ENCODE peak calls at places on chromosomes 3 and 15, in six cellular contexts. Y is GM12878, V is prostate gland, S is IMR-90, G is H1, K is sigmoid colon. Q is an unnamed sample. For H3K4me1, the result is how much of the 10 kb centered on the place peaks cover.

GRCh38 chr3:185470323-185470722 is 28.5 kb downstream of the TMEM41A start:
- DNase-seq in Y (no peak), V (no peak), S (no peak), G (no peak), K (no peak), Q (no peak)

GRCh38 chr3:96803860-96804259 is 10.5 kb upstream of the EPHA6 start:
- DNase-seq in Y (no peak), V (no peak), S (no peak), G (no peak), K (no peak), Q (no peak)

GRCh38 chr3:94704467-94704866 is 641.6 kb downstream of the NSUN3 start:
- DNase-seq in Y (no peak), V (no peak), S (no peak), G (no peak), K (no peak), Q (no peak)

GRCh38 chr3:194632211-194632982 is 822 bp downstream of the TMEM44 start:
- DNase-seq in Y (no peak), V (no peak), S (peak), G (no peak), K (peak), Q (no peak)

GRCh38 chr3:107598926-107599754 is 76.4 kb downstream of the BBX start:
- DNase-seq in Y (peak), V (peak), S (peak), G (peak), K (peak), Q (no peak)

GRCh38 chr3:55641914-55642313 is 154.8 kb upstream of the WNT5A start:
- DNase-seq in Y (no peak), V (no peak), S (no peak), G (no peak), K (no peak), Q (no peak)

GRCh38 chr3:37712918-37713819 is 148.5 kb upstream of the CTDSPL start:
- DNase-seq in Y (no peak), V (no peak), S (peak), G (no peak), K (no peak), Q (no peak)

GRCh38 chr3:130731817-130732216 is 14.8 kb downstream of the PIK3R4 start:
- DNase-seq in Y (no peak), V (no peak), S (no peak), G (no peak), K (no peak), Q (no peak)

GRCh38 chr3:146889616-146890015 is 284.5 kb upstream of the PLSCR5 start:
- DNase-seq in Y (no peak), V (no peak), S (no peak), G (no peak), K (no peak), Q (no peak)

GRCh38 chr3:106759686-106760085 is 617.6 kb upstream of the CCDC54 start:
- DNase-seq in Y (no peak), V (no peak), S (peak), G (no peak), K (no peak), Q (no peak)

GRCh38 chr15:48976444-48977088 is 12.8 kb upstream of the SHC4 start:
- DNase-seq in Y (no peak), V (no peak), S (no peak), G (no peak), K (no peak), Q (no peak)

GRCh38 chr3:136343873-136344281 is 93.7 kb downstream of the PCCB start:
- DNase-seq in Y (no peak), V (peak), S (peak), G (no peak), K (peak), Q (peak)

GRCh38 chr3:43632269-43632733 is 10.5 kb upstream of the ANO10 start:
- DNase-seq in Y (no peak), V (no peak), S (peak), G (no peak), K (no peak), Q (no peak)

GRCh38 chr3:102235679-102236078 is 199.1 kb upstream of the ZPLD1 start:
- DNase-seq in Y (no peak), V (no peak), S (peak), G (no peak), K (no peak), Q (no peak)

GRCh38 chr15:58258501-58259274 is 120.5 kb downstream of the AQP9 start:
- DNase-seq in Y (no peak), V (no peak), S (no peak), G (no peak), K (no peak), Q (no peak)

GRCh38 chr3:194161181-194162045 is 25.5 kb downstream of the HES1 start:
- DNase-seq in Y (no peak), V (peak), S (no peak), G (no peak), K (no peak), Q (peak)

GRCh38 chr15:63203451-63204090 is 14.2 kb downstream of the RAB8B start:
- DNase-seq in Y (no peak), V (no peak), S (peak), G (no peak), K (no peak), Q (no peak)

GRCh38 chr3:125403789-125404188 is 28.7 kb upstream of the ZNF148 start:
- DNase-seq in Y (no peak), V (no peak), S (peak), G (no peak), K (no peak), Q (no peak)

GRCh38 chr3:120272294-120272693 is 12.7 kb downstream of the GPR156 start:
- DNase-seq in Y (no peak), V (no peak), S (no peak), G (no peak), K (no peak), Q (no peak)

GRCh38 chr3:126512026-126512425 is 5.5 kb downstream of the UROC1 start:
- DNase-seq in Y (no peak), V (no peak), S (no peak), G (no peak), K (peak), Q (no peak)

GRCh38 chr3:66036586-66037061 is 2.1 kb downstream of the MAGI1 start:
- DNase-seq in Y (no peak), V (no peak), S (peak), G (no peak), K (no peak), Q (peak)

GRCh38 chr3:51799879-51800757 is 21.1 kb upstream of the IQCF6 start:
- DNase-seq in Y (peak), V (peak), S (peak), G (no peak), K (no peak), Q (no peak)

GRCh38 chr3:32440481-32441350 is 49.1 kb downstream of the CMTM7 start:
- DNase-seq in Y (no peak), V (no peak), S (no peak), G (no peak), K (no peak), Q (no peak)

GRCh38 chr15:58748040-58748786 is 1.3 kb downstream of the ADAM10 start:
- DNase-seq in Y (no peak), V (no peak), S (no peak), G (no peak), K (no peak), Q (no peak)

GRCh38 chr15:86892774-86893449 is 813.2 kb downstream of the AGBL1 start:
- DNase-seq in Y (no peak), V (no peak), S (no peak), G (peak), K (no peak), Q (no peak)

GRCh38 chr3:42831321-42831713 is 22.1 kb downstream of the ACKR2 start:
- DNase-seq in Y (no peak), V (peak), S (peak), G (peak), K (peak), Q (peak)

GRCh38 chr3:169667710-169668080 is 4.2 kb upstream of the MECOM start:
- DNase-seq in Y (no peak), V (no peak), S (no peak), G (no peak), K (no peak), Q (no peak)

GRCh38 chr3:115858995-115859807 is 235.9 kb downstream of the GAP43 start:
- DNase-seq in Y (no peak), V (no peak), S (no peak), G (peak), K (no peak), Q (no peak)

GRCh38 chr15:31031471-31032064 is 40.1 kb upstream of the MTMR10 start:
- DNase-seq in Y (peak), V (no peak), S (peak), G (no peak), K (no peak), Q (no peak)

GRCh38 chr3:84265768-84266167 is 693.0 kb upstream of the CADM2 start:
- DNase-seq in Y (no peak), V (no peak), S (no peak), G (no peak), K (no peak), Q (no peak)

GRCh38 chr15:68424754-68425390 is 7.1 kb downstream of the ITGA11 start:
- DNase-seq in Y (no peak), V (no peak), S (peak), G (no peak), K (no peak), Q (no peak)

GRCh38 chr3:170768334-170768801 is 101.6 kb downstream of the RPL22L1 start:
- DNase-seq in Y (no peak), V (no peak), S (peak), G (no peak), K (no peak), Q (no peak)

GRCh38 chr3:23966308-23966707 is 21.2 kb downstream of the NR1D2 start:
- DNase-seq in Y (no peak), V (no peak), S (peak), G (no peak), K (no peak), Q (no peak)

GRCh38 chr3:50347187-50347813 is 1.8 kb upstream of the ZMYND10 start:
- DNase-seq in Y (no peak), V (peak), S (peak), G (no peak), K (peak), Q (peak)

GRCh38 chr3:63948995-63949394 is 36.8 kb upstream of the SCAANT1 start:
- DNase-seq in Y (no peak), V (no peak), S (peak), G (no peak), K (no peak), Q (no peak)

GRCh38 chr15:85335193-85335939 is 45.0 kb upstream of the AKAP13 start:
- DNase-seq in Y (no peak), V (no peak), S (no peak), G (no peak), K (no peak), Q (no peak)

GRCh38 chr3:111610189-111610588 is 15.0 kb upstream of the ZBED2 start:
- DNase-seq in Y (peak), V (no peak), S (no peak), G (no peak), K (no peak), Q (no peak)

GRCh38 chr15:70096215-70096974 is 1.3 kb downstream of the TLE3 start:
- DNase-seq in Y (no peak), V (peak), S (peak), G (no peak), K (peak), Q (peak)
- TF ChIP-seq POLR2A in Y (no peak), V (peak), S (peak), G (peak), K (no peak), Q (no peak)

GRCh38 chr3:172127141-172127540 is 87.8 kb downstream of the FNDC3B start:
- DNase-seq in Y (no peak), V (no peak), S (no peak), G (no peak), K (no peak), Q (no peak)
- H3K4me1 ChIP-seq in Y (under half), V (under half), S (under half), G (under half), K (half or more), Q (half or more)

GRCh38 chr15:89244512-89244869 is 712 bp downstream of the FANCI start:
- DNase-seq in Y (no peak), V (no peak), S (peak), G (no peak), K (no peak), Q (no peak)

GRCh38 chr15:89247441-89247840 is 3.7 kb downstream of the FANCI start:
- DNase-seq in Y (no peak), V (no peak), S (no peak), G (no peak), K (no peak), Q (no peak)

GRCh38 chr15:89243046-89243690 is 611 bp upstream of the FANCI start:
- DNase-seq in Y (no peak), V (peak), S (peak), G (no peak), K (peak), Q (no peak)

GRCh38 chr15:89248584-89248983 is 4.8 kb downstream of the FANCI start:
- DNase-seq in Y (no peak), V (no peak), S (no peak), G (no peak), K (no peak), Q (no peak)

DNA sequence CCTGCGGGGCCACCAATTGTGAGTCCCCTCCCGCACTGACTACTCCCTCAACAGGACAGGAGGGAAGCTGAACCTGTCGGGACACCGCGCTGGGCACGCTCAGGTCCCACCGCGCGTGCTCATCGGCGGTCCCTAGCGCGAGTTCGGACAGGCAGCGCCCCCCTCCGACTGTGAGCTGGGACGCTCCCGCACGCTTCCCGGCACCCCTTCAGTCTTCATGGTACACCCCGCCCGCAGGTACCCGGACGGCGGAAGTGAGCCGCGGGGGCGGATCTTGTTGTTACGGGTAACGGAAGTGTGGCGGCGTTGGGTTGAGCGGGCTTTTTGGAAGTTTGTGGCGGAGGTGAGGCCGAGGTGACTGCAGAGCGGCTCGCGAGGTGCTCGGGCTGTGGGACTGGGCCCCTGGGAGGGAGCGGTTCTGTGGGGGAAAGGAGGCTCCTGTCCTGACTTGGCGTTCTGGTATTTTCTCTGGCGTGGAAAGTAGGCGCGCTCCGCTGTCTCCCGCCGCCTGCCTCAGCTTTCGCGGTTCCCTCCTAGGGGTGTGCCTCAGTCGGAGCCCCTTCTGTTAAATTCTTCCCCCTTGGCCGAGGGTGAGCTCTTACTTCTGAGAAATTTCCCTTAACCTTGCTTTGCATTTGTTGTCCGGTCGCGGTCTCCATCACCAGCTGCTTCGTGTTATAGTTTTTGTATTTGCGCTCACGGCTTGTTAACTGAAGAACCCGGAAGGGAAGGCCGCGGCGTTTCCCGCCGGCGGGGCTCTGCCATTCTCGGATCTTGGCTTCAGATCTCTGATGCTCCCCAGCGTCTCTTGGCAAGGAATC is at the start of gene FANCI:
- DNase-seq in Y (peak), V (peak), S (peak), G (peak), K (peak), Q (peak)
- TF ChIP-seq POLR2A in Y (peak), V (peak), S (no peak), G (peak), K (no peak), Q (no peak)

GRCh38 chr15:98792117-98792516 is 143.8 kb downstream of the IGF1R start:
- DNase-seq in Y (no peak), V (no peak), S (no peak), G (no peak), K (no peak), Q (no peak)

GRCh38 chr15:98790270-98790669 is 141.9 kb downstream of the IGF1R start:
- DNase-seq in Y (no peak), V (no peak), S (no peak), G (no peak), K (no peak), Q (no peak)

GRCh38 chr15:98789020-98789419 is 140.7 kb downstream of the IGF1R start:
- DNase-seq in Y (no peak), V (peak), S (no peak), G (no peak), K (no peak), Q (no peak)

GRCh38 chr15:98787936-98788757 is 139.8 kb downstream of the IGF1R start:
- DNase-seq in Y (no peak), V (no peak), S (peak), G (no peak), K (no peak), Q (no peak)

GRCh38 chr15:98791046-98791701 is 142.8 kb downstream of the IGF1R start:
- DNase-seq in Y (no peak), V (no peak), S (no peak), G (no peak), K (no peak), Q (no peak)
- H3K4me1 ChIP-seq in Y (under half), V (under half), S (under half), G (under half), K (half or more), Q (half or more)

GRCh38 chr3:44958406-44958805 is 17.6 kb downstream of the ZDHHC3 start:
- DNase-seq in Y (no peak), V (no peak), S (no peak), G (no peak), K (no peak), Q (no peak)
- TF ChIP-seq POLR2A in Y (no peak), V (no peak), S (no peak), G (no peak), K (no peak), Q (no peak)

GRCh38 chr15:67134577-67135492 is 69.4 kb downstream of the SMAD3 start:
- DNase-seq in Y (no peak), V (no peak), S (no peak), G (no peak), K (peak), Q (no peak)
- H3K4me1 ChIP-seq in Y (half or more), V (under half), S (half or more), G (under half), K (half or more), Q (half or more)

DNA sequence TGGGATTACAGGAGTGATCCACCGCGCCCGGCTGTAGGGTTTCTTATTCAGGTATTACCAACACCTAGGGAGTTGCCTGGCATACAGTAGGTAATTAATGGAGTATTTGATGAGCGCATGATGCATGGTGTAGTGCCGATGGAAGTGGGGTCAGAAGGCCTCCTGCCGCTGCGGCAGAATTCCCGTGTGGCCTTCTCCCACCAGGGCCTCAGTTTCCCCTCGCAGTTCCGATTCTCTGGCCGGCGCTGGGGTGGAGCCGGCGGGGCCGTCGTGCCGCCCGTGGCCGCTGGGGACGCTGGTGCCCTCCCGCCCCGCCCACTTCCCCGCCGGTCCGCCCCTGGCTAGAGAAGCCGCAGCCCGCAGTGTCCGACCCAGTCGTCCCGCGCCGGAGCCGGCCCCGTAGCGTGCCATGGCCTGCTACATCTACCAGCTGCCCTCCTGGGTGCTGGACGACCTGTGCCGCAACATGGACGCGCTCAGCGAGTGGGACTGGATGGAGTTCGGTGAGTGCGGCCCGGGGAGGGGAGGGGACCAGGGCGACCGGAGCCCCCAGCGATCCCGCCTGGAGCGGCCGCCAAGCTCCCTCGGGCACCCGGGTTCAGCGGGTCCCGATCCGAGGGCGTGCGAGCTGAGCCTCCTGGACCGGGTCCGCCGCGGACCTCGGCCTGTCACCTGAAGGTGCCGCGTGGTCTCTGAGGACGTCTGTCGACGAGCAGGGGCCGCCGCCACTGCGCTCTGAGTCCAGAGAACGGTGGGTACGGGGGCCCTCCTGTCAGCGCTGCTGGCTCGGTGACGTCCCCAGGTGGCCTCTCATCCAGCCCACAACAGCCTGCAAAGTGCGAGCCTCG is at the start of gene IRAK2:
- DNase-seq in Y (no peak), V (peak), S (peak), G (no peak), K (peak), Q (peak)
- TF ChIP-seq POLR2A in Y (peak), V (peak), S (peak), G (no peak), K (no peak), Q (no peak)

GRCh38 chr3:15315003-15315402 is 17.4 kb downstream of the SH3BP5 start:
- DNase-seq in Y (no peak), V (no peak), S (no peak), G (no peak), K (peak), Q (no peak)

GRCh38 chr3:15314276-15314675 is 18.1 kb downstream of the SH3BP5 start:
- DNase-seq in Y (no peak), V (no peak), S (no peak), G (no peak), K (peak), Q (no peak)

GRCh38 chr3:15312550-15312949 is 19.8 kb downstream of the SH3BP5 start:
- DNase-seq in Y (no peak), V (no peak), S (no peak), G (no peak), K (no peak), Q (no peak)

GRCh38 chr3:15317164-15317477 is 15.3 kb downstream of the SH3BP5 start:
- DNase-seq in Y (no peak), V (no peak), S (peak), G (no peak), K (peak), Q (no peak)

DNA sequence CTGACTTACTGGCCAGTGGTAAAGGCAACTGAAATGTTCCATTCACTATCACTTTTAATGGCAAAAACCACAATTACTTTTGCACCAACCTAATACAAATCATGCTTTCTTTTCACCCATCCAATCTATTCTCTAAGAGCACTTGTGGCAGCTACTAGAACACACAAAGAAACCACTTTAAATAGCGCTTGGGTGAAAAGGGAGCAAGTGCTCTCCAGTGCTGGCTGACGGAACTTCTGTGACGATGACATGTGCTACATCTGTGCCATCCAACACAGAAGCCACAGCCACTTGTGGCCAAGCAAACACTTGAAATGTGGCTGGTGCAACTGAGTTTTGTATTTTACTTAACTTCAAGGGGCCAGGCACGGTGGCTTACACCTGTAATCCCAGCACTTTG is 18.9 kb downstream of the SH3BP5 start:
- DNase-seq in Y (no peak), V (no peak), S (no peak), G (no peak), K (peak), Q (no peak)
- H3K4me1 ChIP-seq in Y (half or more), V (under half), S (under half), G (under half), K (under half), Q (under half)

Q was measured in stomach.